ENCODE peak calls at places on chromosome 3, in nine cellular contexts. J is cardiac fibroblast, D is NCI-H510A treated with DMSO at 0.1 percent for 48 hours, L is non-pigmented ciliary epithelial cell, K is tibial artery, E is SK-N-MC, H is spleen, V is upper lobe of right lung, W is hippocampal formation. O is an unnamed sample.

GRCh38 chr3:115227046-115227445 is 80.0 kb upstream of the ZBTB20 start:
- DNase-seq in H (no peak), E (no peak), K (no peak), D (no peak), L (no peak), W (no peak), J (peak; percentile 46), V (no peak), O (no peak)

GRCh38 chr3:131033480-131034080 is 6.9 kb downstream of the NEK11 start:
- DNase-seq in D (peak; percentile 44), J (peak; percentile 72), L (peak; percentile 32), V (no peak), K (no peak), H (no peak), W (no peak), E (peak; percentile 90), O (peak; percentile 28)

GRCh38 chr3:127779747-127780146 is 42.6 kb downstream of the MGLL start:
- DNase-seq in L (no peak), K (no peak), J (peak; percentile 59), D (no peak), E (no peak), V (no peak), H (peak; percentile 15), W (no peak), O (no peak)

GRCh38 chr3:116140100-116140689 is 305.1 kb downstream of the LSAMP start:
- DNase-seq in D (peak; percentile 48), K (no peak), H (no peak), V (no peak), L (no peak), E (no peak), W (no peak), J (peak; percentile 58), O (peak; percentile 52)

GRCh38 chr3:101170047-101170771 is 150.2 kb downstream of the IMPG2 start:
- DNase-seq in J (peak; percentile 37), L (no peak), K (no peak), H (no peak), E (no peak), D (no peak), V (no peak), W (no peak), O (no peak)

GRCh38 chr3:129688310-129688895 is 81.9 kb upstream of the PLXND1 start:
- DNase-seq in W (peak; percentile 84), J (peak; percentile 69), V (no peak), H (no peak), K (peak; percentile 73), L (no peak), E (no peak), D (peak; percentile 95), O (peak; percentile 68)

GRCh38 chr3:66037986-66038369 is 740 bp downstream of the MAGI1 start:
- DNase-seq in V (peak; percentile 73), J (no peak), W (no peak), E (no peak), H (no peak), L (no peak), D (no peak), K (peak; percentile 75), O (no peak)

GRCh38 chr3:35950045-35950444 is 310.7 kb downstream of the ARPP21 start:
- DNase-seq in W (no peak), L (no peak), E (no peak), D (no peak), J (no peak), K (no peak), V (no peak), H (no peak), O (no peak)

GRCh38 chr3:76570436-76571057 is 469.4 kb upstream of the ROBO2 start:
- DNase-seq in D (peak; percentile 15), K (no peak), J (peak; percentile 49), E (no peak), V (no peak), H (no peak), W (no peak), L (no peak), O (no peak)

GRCh38 chr3:105364113-105364512 is 2.6 kb upstream of the ALCAM start:
- DNase-seq in K (no peak), V (no peak), J (peak; percentile 83), H (no peak), E (no peak), D (no peak), W (no peak), L (peak; percentile 72), O (peak; percentile 75)

GRCh38 chr3:74500257-74500656 is 114.2 kb downstream of the CNTN3 start:
- DNase-seq in H (no peak), D (no peak), J (peak; percentile 39), L (no peak), W (no peak), K (no peak), E (no peak), V (no peak), O (no peak)

GRCh38 chr3:179796421-179796820 is 143.6 kb downstream of the USP13 start:
- DNase-seq in D (no peak), E (no peak), H (no peak), K (no peak), W (no peak), V (no peak), J (no peak), L (no peak), O (no peak)

GRCh38 chr3:127959873-127960272 is 44.8 kb downstream of the KBTBD12 start:
- DNase-seq in H (no peak), J (peak; percentile 60), L (no peak), K (no peak), W (no peak), E (no peak), V (no peak), D (peak; percentile 21), O (peak; percentile 58)

GRCh38 chr3:4984511-4984864 is 5.3 kb downstream of the BHLHE40 start:
- DNase-seq in W (no peak), E (no peak), V (no peak), J (peak; percentile 52), D (no peak), H (no peak), K (no peak), L (no peak), O (no peak)

GRCh38 chr3:105145516-105145915 is 221.2 kb upstream of the ALCAM start:
- DNase-seq in H (no peak), D (no peak), J (no peak), K (no peak), L (no peak), E (no peak), V (no peak), W (no peak), O (no peak)

GRCh38 chr3:36248374-36248773 is 131.9 kb upstream of the STAC start:
- DNase-seq in W (no peak), K (no peak), E (no peak), J (no peak), L (no peak), V (no peak), D (no peak), H (no peak), O (no peak)

GRCh38 chr3:3110299-3110630 is at the start of gene IL5RA:
- DNase-seq in W (no peak), H (no peak), K (no peak), D (peak; percentile 46), L (no peak), J (peak; percentile 31), E (no peak), V (no peak), O (no peak)

GRCh38 chr3:13034109-13034800 is 39.0 kb downstream of the IQSEC1 start:
- DNase-seq in K (no peak), L (no peak), J (no peak), E (no peak), D (no peak), H (no peak), V (no peak), W (no peak), O (no peak)

GRCh38 chr3:71372911-71373637 is 210.5 kb downstream of the FOXP1 start:
- DNase-seq in W (no peak), V (no peak), D (no peak), K (no peak), H (no peak), E (no peak), L (no peak), J (no peak), O (no peak)

GRCh38 chr3:124407260-124407659 is 323.0 kb upstream of the UMPS start:
- DNase-seq in V (no peak), E (no peak), H (no peak), W (no peak), K (no peak), J (peak; percentile 6), L (no peak), D (no peak), O (no peak)

GRCh38 chr3:30315452-30315851 is 290.9 kb upstream of the TGFBR2 start:
- DNase-seq in V (no peak), W (no peak), E (no peak), J (peak; percentile 83), K (no peak), L (no peak), H (no peak), D (no peak), O (peak; percentile 63)

GRCh38 chr3:66729685-66730393 is 229.0 kb upstream of the LRIG1 start:
- DNase-seq in K (no peak), W (no peak), H (no peak), V (no peak), D (no peak), J (no peak), L (no peak), E (no peak), O (no peak)

GRCh38 chr3:121477589-121477988 is 68.2 kb downstream of the POLQ start:
- DNase-seq in J (peak; percentile 88), K (no peak), H (no peak), E (no peak), W (no peak), L (peak; percentile 71), D (no peak), V (no peak), O (peak; percentile 82)

GRCh38 chr3:32045091-32045964 is 61.1 kb upstream of the GPD1L start:
- DNase-seq in E (no peak), L (no peak), W (no peak), H (no peak), J (peak; percentile 61), V (no peak), D (peak; percentile 51), K (no peak), O (peak; percentile 66)

GRCh38 chr3:86988986-86989385 is 2.0 kb downstream of the VGLL3 start:
- DNase-seq in E (no peak), L (no peak), V (no peak), K (no peak), J (peak; percentile 50), W (no peak), D (no peak), H (no peak), O (no peak)

GRCh38 chr3:89467886-89468479 is 360.6 kb downstream of the EPHA3 start:
- DNase-seq in V (no peak), K (no peak), H (no peak), D (no peak), J (no peak), W (no peak), E (no peak), L (no peak), O (no peak)